ENCODE peak calls at places on chromosomes 2 and 18, in five cellular contexts. Y, U, H, I and E are unnamed samples.
A peak's percentile ranks its signal among the peaks of the same experiment; 100 is the strongest.

GRCh38 chr2:228700638-228701037 is 519.2 kb upstream of the SPHKAP start:
- DNase-seq in H (peak; percentile 49), Y (peak; percentile 51), U (no peak), I (peak; percentile 82), E (no peak)

GRCh38 chr2:146623771-146624170 is 1221.1 kb upstream of the ACVR2A start:
- DNase-seq in Y (peak; percentile 67), I (peak; percentile 35), U (no peak), H (no peak), E (no peak)

GRCh38 chr2:120246546-120247300 is 5.9 kb upstream of the RALB start:
- DNase-seq in I (no peak), Y (peak; percentile 38), U (no peak), H (peak; percentile 49), E (no peak)

GRCh38 chr2:86216577-86217555 is 17.6 kb downstream of the MRPL35 start:
- DNase-seq in Y (no peak), I (peak; percentile 40), U (no peak), H (no peak), E (no peak)

GRCh38 chr18:45715212-45715780 is 8.7 kb upstream of the SLC14A1 start:
- DNase-seq in H (no peak), U (no peak), Y (no peak), I (no peak), E (no peak)

GRCh38 chr2:240557808-240558207 is at the start of gene ANKMY1:
- DNase-seq in U (peak; percentile 62), H (no peak), Y (peak; percentile 67), I (peak; percentile 82), E (peak; percentile 71)

GRCh38 chr18:22370414-22370813 is 47.3 kb downstream of the CTAGE1 start:
- DNase-seq in H (no peak), U (no peak), I (no peak), Y (no peak), E (no peak)

GRCh38 chr2:152723918-152724317 is 5.5 kb downstream of the ARL6IP6 start:
- DNase-seq in U (no peak), Y (no peak), I (no peak), H (no peak), E (no peak)

GRCh38 chr2:43212931-43213330 is 13.5 kb downstream of the ZFP36L2 start:
- DNase-seq in Y (no peak), H (no peak), U (no peak), I (no peak), E (peak; percentile 73)

GRCh38 chr18:2192562-2192961 is 378.7 kb downstream of the METTL4 start:
- DNase-seq in Y (no peak), U (no peak), I (no peak), H (no peak), E (no peak)

GRCh38 chr2:224786848-224787247 is 70.7 kb upstream of the CCDC195 start:
- DNase-seq in U (no peak), Y (no peak), H (no peak), I (no peak), E (no peak)

GRCh38 chr18:46755315-46756171 is 1.3 kb downstream of the ST8SIA5 start:
- DNase-seq in Y (no peak), H (peak; percentile 9), U (no peak), I (no peak), E (peak; percentile 38)

GRCh38 chr2:186484062-186484735 is 1.9 kb upstream of the ZC3H15 start:
- DNase-seq in I (no peak), Y (no peak), H (no peak), U (no peak), E (no peak)

GRCh38 chr2:208373460-208374089 is 33.0 kb upstream of the PTH2R start:
- DNase-seq in Y (peak; percentile 54), U (peak; percentile 54), H (peak; percentile 67), I (peak; percentile 72), E (peak; percentile 35)

GRCh38 chr2:215713393-215713792 is 277.5 kb upstream of the FN1 start:
- DNase-seq in U (no peak), I (peak; percentile 95), H (no peak), Y (peak; percentile 90), E (no peak)

GRCh38 chr2:158782616-158783015 is 12.5 kb upstream of the DAPL1 start:
- DNase-seq in I (no peak), Y (no peak), H (no peak), U (no peak), E (no peak)

GRCh38 chr2:197011777-197012641 is 85.5 kb upstream of the PGAP1 start:
- DNase-seq in H (peak; percentile 63), U (no peak), Y (peak; percentile 53), I (peak; percentile 64), E (peak; percentile 29)

GRCh38 chr18:48541747-48542108 is 2.9 kb downstream of the CTIF start:
- DNase-seq in Y (no peak), U (no peak), I (no peak), H (no peak), E (no peak)

GRCh38 chr18:48544116-48544515 is 5.3 kb downstream of the CTIF start:
- DNase-seq in I (no peak), H (no peak), Y (peak; percentile 48), U (no peak), E (peak; percentile 7)

GRCh38 chr18:48543228-48543627 is 4.4 kb downstream of the CTIF start:
- DNase-seq in H (no peak), I (no peak), Y (no peak), U (peak; percentile 64), E (peak; percentile 57)

GRCh38 chr18:48541026-48541746 is 2.4 kb downstream of the CTIF start:
- DNase-seq in U (peak; percentile 70), I (peak; percentile 89), Y (peak; percentile 75), H (peak; percentile 75), E (peak; percentile 74)

GRCh38 chr18:48542513-48543181 is 3.8 kb downstream of the CTIF start:
- DNase-seq in U (no peak), I (no peak), H (no peak), Y (no peak), E (no peak)
- H3K4me3 ChIP-seq in U (no peak overlapping the region), I (no peak overlapping the region), H (no peak overlapping the region), Y (no peak overlapping the region), E (no peak overlapping the region)

DNA sequence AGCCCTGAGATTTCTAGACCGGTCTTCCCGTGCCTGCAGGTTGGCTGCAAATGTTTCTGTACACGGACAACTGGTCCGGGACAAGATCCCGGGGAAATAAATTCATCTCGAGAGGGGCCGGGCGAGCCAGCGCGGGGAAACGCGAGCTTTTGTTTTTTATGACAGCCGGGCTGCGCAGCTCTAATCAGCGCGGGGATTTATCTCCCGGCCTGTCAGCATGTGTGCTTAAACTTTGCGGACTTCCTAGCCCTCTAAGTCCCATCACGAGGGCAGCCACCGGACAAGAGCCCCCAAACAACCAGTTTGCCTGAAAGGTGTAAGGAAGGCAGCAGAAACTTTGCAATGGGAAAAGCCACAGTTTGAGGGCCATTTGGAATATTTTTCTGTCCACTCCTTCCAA is 5.8 kb downstream of the MEIS1 start:
- DNase-seq in U (no peak), Y (no peak), I (peak; percentile 62), H (no peak), E (peak; percentile 48)
- H3K4me3 ChIP-seq in U (peak overlapping the region; percentile 73), Y (peak overlapping the region; percentile 99), I (peak overlapping the region; percentile 94), H (no peak overlapping the region), E (no peak overlapping the region)

DNA sequence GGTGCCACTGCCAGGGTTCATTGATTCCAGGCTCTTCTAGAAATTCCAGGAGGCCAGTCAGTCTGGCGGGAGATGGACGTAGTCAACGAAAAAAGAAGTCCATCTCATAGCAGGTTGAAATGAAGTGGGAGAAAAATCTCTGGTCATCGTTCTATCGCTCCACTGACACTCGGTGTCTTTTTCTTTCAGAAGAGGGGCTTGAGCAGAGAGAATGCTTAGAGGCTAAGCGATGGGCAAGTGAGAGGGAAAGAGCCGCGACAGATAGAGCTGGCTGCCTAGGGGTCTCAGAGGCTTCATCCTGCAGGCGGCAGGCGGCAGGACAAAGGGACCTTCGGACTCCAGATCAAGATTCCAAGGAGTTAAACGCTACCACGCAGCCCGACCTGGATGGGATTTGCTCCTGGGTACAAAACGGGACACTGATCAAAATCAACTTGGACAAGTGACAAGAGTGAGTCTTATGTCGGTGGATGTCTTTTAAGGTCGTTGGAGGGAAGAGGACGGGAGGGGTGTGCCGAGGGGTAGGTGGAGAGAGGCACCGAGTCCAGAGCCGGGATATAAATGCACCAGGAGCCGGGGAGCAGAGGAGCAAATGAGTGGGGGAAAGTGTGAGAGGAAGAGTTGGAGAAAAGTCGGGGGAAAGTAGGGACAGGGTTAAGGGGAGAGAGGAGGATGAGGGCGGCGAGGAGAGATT is 672 bp upstream of the TMEM178A start:
- DNase-seq in I (no peak), H (no peak), Y (no peak), U (no peak), E (no peak)
- H3K4me3 ChIP-seq in I (peak overlapping the region; percentile 82), H (no peak overlapping the region), Y (no peak overlapping the region), U (no peak overlapping the region), E (no peak overlapping the region)

GRCh38 chr18:5970032-5970431 is 74.7 kb upstream of the TMEM200C start:
- DNase-seq in I (no peak), H (no peak), Y (no peak), U (no peak), E (no peak)
- H3K4me3 ChIP-seq in I (no peak overlapping the region), H (no peak overlapping the region), Y (no peak overlapping the region), U (no peak overlapping the region), E (no peak overlapping the region)

GRCh38 chr2:3472296-3472695 is 47.0 kb downstream of the ADI1 start:
- DNase-seq in H (no peak), U (no peak), I (no peak), Y (no peak), E (no peak)

GRCh38 chr2:3470856-3471737 is 48.2 kb downstream of the ADI1 start:
- DNase-seq in H (peak; percentile 67), U (no peak), I (no peak), Y (no peak), E (no peak)

GRCh38 chr2:3469486-3469885 is 49.8 kb downstream of the ADI1 start:
- DNase-seq in H (no peak), I (no peak), Y (no peak), U (no peak), E (no peak)

GRCh38 chr2:3468296-3468988 is 50.9 kb downstream of the ADI1 start:
- DNase-seq in Y (no peak), H (no peak), I (no peak), U (no peak), E (no peak)

DNA sequence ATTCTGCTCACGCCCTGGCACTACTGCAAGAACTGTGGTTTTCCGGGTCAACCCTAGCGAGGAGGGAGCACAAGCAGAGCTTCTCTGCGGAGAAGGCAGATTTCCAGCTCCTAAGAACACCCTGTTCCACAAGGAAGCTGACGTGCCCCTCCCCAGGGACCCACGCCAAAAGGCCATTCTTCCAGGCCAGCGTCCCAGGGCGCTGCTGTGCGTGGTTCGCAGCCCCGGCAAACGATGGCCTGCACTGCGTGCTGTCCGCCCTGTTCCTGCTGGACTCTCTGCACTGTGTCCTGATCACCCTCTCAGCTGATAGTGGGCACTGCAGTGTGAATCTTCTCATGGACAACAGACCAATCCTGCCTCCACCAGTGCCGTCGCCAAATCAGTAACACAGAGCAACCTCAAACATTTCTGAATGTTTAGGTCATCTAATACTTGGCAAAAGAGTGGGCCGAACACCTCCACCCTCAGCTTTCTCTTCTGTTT is 49.1 kb downstream of the ADI1 start:
- DNase-seq in U (peak; percentile 43), Y (peak; percentile 92), H (no peak), I (peak; percentile 95), E (no peak)
- H3K4me3 ChIP-seq in U (no peak overlapping the region), Y (no peak overlapping the region), H (no peak overlapping the region), I (no peak overlapping the region), E (no peak overlapping the region)